ENCODE peak calls at places on chromosomes 1 and 21, in eight cellular contexts. H is kidney epithelial cell, T is epithelial cell of esophagus, D is omental fat pad, Z is right atrium auricular region, I is fibroblast of lung, X is colonic mucosa, A is WTC11. B is an unnamed sample.

GRCh38 chr1:36323636-36324321 is at the start of gene EVA1B:
- DNase-seq in H (no peak), T (peak), D (no peak), Z (peak), I (peak), X (peak), A (peak), B (peak)

GRCh38 chr1:152543808-152544207 is 22.8 kb downstream of the LCE3E start:
- DNase-seq in H (no peak), T (peak), D (no peak), Z (no peak), I (no peak), X (no peak), A (no peak), B (no peak)

GRCh38 chr1:227907439-227908015 is 40.2 kb downstream of the WNT9A start:
- DNase-seq in H (no peak), T (no peak), D (no peak), Z (no peak), I (no peak), X (peak), A (no peak), B (no peak)

GRCh38 chr1:93798301-93798700 is 80.7 kb downstream of the DNTTIP2 start:
- DNase-seq in H (no peak), T (no peak), D (no peak), Z (no peak), I (peak), X (no peak), A (no peak), B (peak)

GRCh38 chr1:92230736-92231135 is 13.0 kb downstream of the C1orf146 start:
- DNase-seq in H (no peak), T (no peak), D (no peak), Z (no peak), I (no peak), X (no peak), A (no peak), B (no peak)

GRCh38 chr1:156682166-156682890 is 5.1 kb upstream of the NES start:
- DNase-seq in H (no peak), T (no peak), D (no peak), Z (no peak), I (no peak), X (no peak), A (no peak), B (no peak)

GRCh38 chr1:8420318-8420717 is 102.4 kb downstream of the SLC45A1 start:
- DNase-seq in H (no peak), T (no peak), D (no peak), Z (no peak), I (no peak), X (peak), A (no peak), B (no peak)

GRCh38 chr1:2583871-2584341 is 2.7 kb upstream of the PRXL2B start:
- DNase-seq in H (no peak), T (peak), D (no peak), Z (no peak), I (peak), X (peak), A (no peak), B (no peak)

GRCh38 chr1:109925159-109925990 is 14.7 kb downstream of the CSF1 start:
- DNase-seq in H (no peak), T (no peak), D (no peak), Z (no peak), I (no peak), X (no peak), A (no peak), B (no peak)

GRCh38 chr21:24045775-24046215 is 1561.5 kb downstream of the MRPL39 start:
- DNase-seq in H (peak), T (no peak), D (peak), Z (peak), I (peak), X (peak), A (peak), B (peak)

GRCh38 chr1:247118946-247119446 is 14.8 kb upstream of the ZNF669 start:
- DNase-seq in H (no peak), T (peak), D (no peak), Z (no peak), I (peak), X (no peak), A (peak), B (peak)

GRCh38 chr1:239197871-239198270 is 188.5 kb upstream of the CHRM3 start:
- DNase-seq in H (no peak), T (no peak), D (no peak), Z (no peak), I (no peak), X (no peak), A (no peak), B (no peak)

GRCh38 chr1:20932437-20932977 is 145.4 kb upstream of the HP1BP3 start:
- DNase-seq in H (no peak), T (no peak), D (no peak), Z (no peak), I (no peak), X (no peak), A (no peak), B (no peak)

GRCh38 chr1:204121840-204122555 is 29.8 kb downstream of the ETNK2 start:
- DNase-seq in H (no peak), T (no peak), D (no peak), Z (no peak), I (no peak), X (no peak), A (no peak), B (no peak)

GRCh38 chr1:221839794-221840395 is 98.0 kb upstream of the DUSP10 start:
- DNase-seq in H (peak), T (peak), D (no peak), Z (peak), I (peak), X (peak), A (no peak), B (peak)

GRCh38 chr1:217564833-217565232 is 66.1 kb downstream of the GPATCH2 start:
- DNase-seq in H (no peak), T (no peak), D (no peak), Z (no peak), I (no peak), X (no peak), A (no peak), B (no peak)

GRCh38 chr1:84936116-84936810 is 43.3 kb upstream of the LPAR3 start:
- DNase-seq in H (no peak), T (peak), D (no peak), Z (no peak), I (peak), X (peak), A (no peak), B (peak)

DNA sequence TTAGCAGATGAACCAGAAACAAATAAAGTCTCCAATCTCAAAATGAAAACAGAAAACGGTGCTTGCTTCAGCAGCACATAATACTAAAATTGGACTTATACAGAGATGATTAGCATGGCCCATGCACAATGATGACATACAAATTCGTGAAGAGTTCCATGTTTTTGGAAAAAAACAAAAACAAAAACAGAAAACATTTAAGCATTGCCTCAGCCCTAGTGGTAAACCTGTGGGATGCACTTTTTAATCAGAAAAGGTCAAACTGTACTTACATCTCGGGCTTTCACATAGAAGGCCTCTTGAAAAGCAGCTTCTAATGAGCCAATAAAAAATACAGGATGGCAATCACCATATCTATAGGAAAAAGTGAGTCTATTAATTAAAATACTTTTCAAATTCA is 159.1 kb upstream of the DMRTA2 start:
- DNase-seq in H (no peak), T (no peak), D (no peak), Z (no peak), I (no peak), X (no peak), A (no peak), B (no peak)
- TF ChIP-seq CTCF in H (no peak), T (no peak), D (no peak), Z (no peak), I (no peak), X (no peak), A (no peak), B (peak)

DNA sequence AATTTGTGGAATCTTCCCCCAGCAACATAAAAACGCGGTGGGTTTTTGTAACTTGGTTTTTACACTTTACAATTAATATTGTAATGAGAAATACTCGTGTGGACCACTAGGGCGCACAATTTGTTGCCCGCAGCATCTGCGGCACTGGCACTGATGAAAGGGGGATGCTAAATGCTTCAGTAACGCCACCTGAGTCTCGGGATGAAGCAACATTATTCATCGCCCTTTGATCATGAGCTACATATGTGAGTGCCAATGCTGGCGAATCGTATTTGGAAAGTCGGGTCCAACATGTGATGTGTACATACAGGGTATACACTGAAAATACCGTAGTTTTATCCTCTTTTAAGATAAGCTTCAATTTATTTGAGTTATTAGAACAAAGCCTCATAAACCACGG is 34.2 kb upstream of the COX20 start:
- DNase-seq in H (no peak), T (peak), D (no peak), Z (no peak), I (peak), X (no peak), A (peak), B (peak)
- TF ChIP-seq CTCF in H (peak), T (peak), D (no peak), Z (peak), I (peak), X (peak), A (peak), B (peak)

DNA sequence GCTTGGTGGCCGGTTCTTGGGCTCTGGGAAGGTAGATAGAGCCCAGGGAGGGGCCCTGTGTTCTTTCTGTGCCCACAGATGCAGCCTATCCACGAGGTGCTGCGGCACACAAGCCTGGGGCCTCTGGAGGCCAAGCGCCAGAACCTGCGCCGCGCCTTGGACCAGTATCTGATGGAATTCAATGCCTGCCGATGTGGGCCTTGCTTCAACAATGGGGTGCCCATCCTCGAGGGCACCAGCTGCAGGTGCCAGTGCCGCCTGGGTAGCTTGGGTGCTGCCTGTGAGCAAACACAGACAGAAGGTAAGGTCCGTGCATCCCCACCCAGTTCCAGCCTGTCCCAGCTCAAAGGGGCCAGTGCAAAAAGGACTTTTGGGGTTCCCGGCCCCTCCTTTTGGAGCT is 53.5 kb downstream of the C8B start:
- DNase-seq in H (no peak), T (no peak), D (no peak), Z (no peak), I (no peak), X (no peak), A (no peak), B (no peak)
- TF ChIP-seq CTCF in H (no peak), T (no peak), D (no peak), Z (no peak), I (no peak), X (no peak), A (no peak), B (no peak)

GRCh38 chr1:72282271-72282656 is at the start of gene NEGR1:
- DNase-seq in H (no peak), T (peak), D (no peak), Z (peak), I (peak), X (peak), A (peak), B (peak)

GRCh38 chr1:72281637-72282270 is 585 bp downstream of the NEGR1 start:
- DNase-seq in H (no peak), T (peak), D (no peak), Z (no peak), I (no peak), X (peak), A (peak), B (no peak)

GRCh38 chr1:72283204-72284083 is 1.1 kb upstream of the NEGR1 start:
- DNase-seq in H (no peak), T (peak), D (no peak), Z (peak), I (peak), X (peak), A (peak), B (peak)

GRCh38 chr1:72284084-72284397 is 1.7 kb upstream of the NEGR1 start:
- DNase-seq in H (no peak), T (peak), D (no peak), Z (no peak), I (no peak), X (no peak), A (no peak), B (no peak)

GRCh38 chr1:72282690-72283203 is 408 bp upstream of the NEGR1 start:
- DNase-seq in H (peak), T (peak), D (peak), Z (peak), I (peak), X (peak), A (peak), B (peak)
- TF ChIP-seq CTCF in H (no peak), T (no peak), D (no peak), Z (no peak), I (no peak), X (no peak), A (no peak), B (no peak)

DNA sequence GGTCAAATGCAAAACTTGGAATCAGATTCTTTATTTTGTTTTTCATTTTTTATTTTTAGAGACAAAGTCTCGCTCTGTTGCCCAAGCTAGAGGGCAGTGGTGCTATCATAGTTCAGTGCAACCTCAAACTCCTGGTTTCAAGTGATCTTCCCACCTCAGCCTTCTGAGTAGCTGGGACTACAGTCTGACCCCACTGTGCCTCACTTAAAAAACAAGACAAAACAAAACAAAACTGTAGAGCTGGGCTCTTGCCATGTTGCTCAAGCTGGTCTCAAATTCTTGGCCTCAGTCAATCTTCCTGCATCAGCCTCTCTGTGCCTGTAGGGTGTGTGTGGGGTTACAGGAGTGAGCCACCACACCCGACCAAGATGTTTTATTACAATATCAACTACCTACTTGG is 396.0 kb upstream of the USP24 start:
- DNase-seq in H (no peak), T (no peak), D (no peak), Z (no peak), I (peak), X (no peak), A (no peak), B (peak)
- TF ChIP-seq CTCF in H (no peak), T (no peak), D (no peak), Z (no peak), I (peak), X (no peak), A (no peak), B (peak)

B was measured in cardiac fibroblast.